ENCODE peak calls at places on chromosomes 5 and 9, in six cellular contexts. O is H54, A is B cell, S is T1000, Z is EL, E is T-helper 2 cell. Q is an unnamed sample.

GRCh38 chr9:78239506-78239905 is 3.6 kb downstream of the CEP78 start:
- DNase-seq in S (no peak), E (no peak), A (no peak), Z (peak), O (no peak), Q (peak)

GRCh38 chr5:3401635-3402034 is 194.0 kb upstream of the IRX1 start:
- DNase-seq in O (no peak), S (no peak), Z (no peak), E (no peak), A (no peak), Q (no peak)

GRCh38 chr9:135732569-135733257 is 30.7 kb downstream of the KCNT1 start:
- DNase-seq in A (no peak), Z (no peak), E (no peak), O (no peak), S (no peak), Q (no peak)

GRCh38 chr9:5321058-5321457 is 16.5 kb upstream of the RLN2 start:
- DNase-seq in O (no peak), S (no peak), Z (peak), A (no peak), E (no peak), Q (no peak)

GRCh38 chr5:14816999-14817761 is 54.4 kb downstream of the ANKH start:
- DNase-seq in S (no peak), A (no peak), O (peak), E (no peak), Z (peak), Q (no peak)

GRCh38 chr9:116193636-116194035 is 40.0 kb downstream of the PAPPA start:
- DNase-seq in S (peak), A (no peak), Z (peak), E (no peak), O (peak), Q (no peak)

GRCh38 chr5:1847056-1847455 is 35.7 kb downstream of the IRX4 start:
- DNase-seq in O (no peak), S (no peak), E (no peak), A (no peak), Z (no peak), Q (no peak)

GRCh38 chr5:139178948-139179347 is 19.2 kb downstream of the SIL1 start:
- DNase-seq in A (no peak), Z (no peak), E (no peak), O (no peak), S (no peak), Q (no peak)

GRCh38 chr9:126301985-126302603 is 24.5 kb upstream of the MVB12B start:
- DNase-seq in S (no peak), A (peak), E (no peak), O (peak), Z (peak), Q (peak)

GRCh38 chr5:93273176-93273575 is 307.8 kb downstream of the NR2F1-AS1 start:
- DNase-seq in Z (peak), E (no peak), O (peak), S (peak), A (no peak), Q (no peak)

GRCh38 chr9:129406278-129407225 is 214.3 kb downstream of the C9orf50 start:
- DNase-seq in O (no peak), Z (no peak), E (no peak), S (no peak), A (no peak), Q (no peak)

GRCh38 chr5:145198871-145199270 is 636.3 kb downstream of the PRELID2 start:
- DNase-seq in A (no peak), S (no peak), E (no peak), O (no peak), Z (peak), Q (no peak)

GRCh38 chr9:71863652-71864051 is 47.3 kb downstream of the ABHD17B start:
- DNase-seq in Z (no peak), S (no peak), O (no peak), A (no peak), E (no peak), Q (no peak)

GRCh38 chr9:976805-977360 is 428 bp downstream of the DMRT3 start:
- DNase-seq in O (no peak), Z (no peak), S (no peak), E (no peak), A (peak), Q (no peak)

GRCh38 chr5:15573594-15573993 is 73.6 kb downstream of the FBXL7 start:
- DNase-seq in Z (no peak), A (no peak), E (no peak), O (no peak), S (no peak), Q (no peak)

GRCh38 chr5:145697251-145698016 is 137.7 kb downstream of the PRELID2 start:
- DNase-seq in S (no peak), E (no peak), O (peak), A (no peak), Z (peak), Q (peak)

GRCh38 chr5:75662080-75662479 is 50.8 kb downstream of the ANKDD1B start:
- DNase-seq in O (no peak), A (no peak), E (no peak), S (no peak), Z (no peak), Q (no peak)

GRCh38 chr9:93132287-93132927 is 1.6 kb downstream of the NINJ1 start:
- DNase-seq in A (no peak), E (no peak), O (no peak), S (no peak), Z (peak), Q (no peak)

GRCh38 chr9:100129772-100130171 is 30.7 kb downstream of the INVS start:
- DNase-seq in A (no peak), S (no peak), E (no peak), O (no peak), Z (no peak), Q (no peak)

GRCh38 chr5:114118511-114118910 is 243.4 kb upstream of the KCNN2 start:
- DNase-seq in Z (no peak), S (no peak), E (no peak), A (no peak), O (no peak), Q (no peak)

GRCh38 chr5:3059488-3059887 is 308.0 kb upstream of the IRX2 start:
- DNase-seq in O (no peak), Z (no peak), A (no peak), S (no peak), E (no peak), Q (no peak)

GRCh38 chr5:39867923-39868322 is 443.1 kb upstream of the DAB2 start:
- DNase-seq in Z (no peak), E (no peak), O (no peak), A (no peak), S (no peak), Q (no peak)

GRCh38 chr9:70260007-70260443 is 1.2 kb downstream of the SMC5 start:
- DNase-seq in O (no peak), S (no peak), Z (no peak), A (no peak), E (no peak), Q (no peak)

GRCh38 chr9:95516736-95517558 is at the start of gene PTCH1:
- DNase-seq in O (no peak), Z (peak), S (no peak), A (peak), E (no peak), Q (peak)

GRCh38 chr9:70220216-70220615 is 38.6 kb upstream of the SMC5 start:
- DNase-seq in S (no peak), A (no peak), O (no peak), E (no peak), Z (peak), Q (no peak)

GRCh38 chr5:38540348-38540747 is 16.1 kb downstream of the LIFR start:
- DNase-seq in Z (no peak), E (no peak), A (no peak), O (no peak), S (no peak), Q (no peak)

GRCh38 chr9:128636024-128636390 is 20.6 kb downstream of the DYNC2I2 start:
- DNase-seq in S (no peak), A (no peak), O (peak), E (no peak), Z (peak), Q (peak)

GRCh38 chr5:56277573-56277972 is 44.4 kb upstream of the ANKRD55 start:
- DNase-seq in A (no peak), Z (no peak), E (no peak), S (no peak), O (no peak), Q (no peak)

GRCh38 chr5:154059039-154059430 is 20.3 kb downstream of the MFAP3 start:
- DNase-seq in O (no peak), E (no peak), A (no peak), Z (no peak), S (no peak), Q (no peak)

GRCh38 chr5:106417163-106417562 is 1253.6 kb downstream of the EFNA5 start:
- DNase-seq in O (no peak), Z (no peak), E (no peak), A (no peak), S (no peak), Q (no peak)

GRCh38 chr5:616342-617039 is 4.4 kb downstream of the CEP72 start:
- DNase-seq in S (no peak), O (no peak), Z (no peak), E (no peak), A (no peak), Q (peak)

GRCh38 chr9:37618817-37619216 is 26.4 kb upstream of the TOMM5 start:
- DNase-seq in E (no peak), O (peak), Z (peak), A (no peak), S (no peak), Q (no peak)

GRCh38 chr5:99614888-99615287 is 686.1 kb upstream of the CHD1 start:
- DNase-seq in S (no peak), E (no peak), A (no peak), O (no peak), Z (no peak), Q (no peak)

GRCh38 chr5:16095612-16096011 is 84.0 kb downstream of the MARCHF11 start:
- DNase-seq in Z (no peak), E (no peak), A (no peak), S (no peak), O (no peak), Q (no peak)

GRCh38 chr5:89885670-89886069 is 523.9 kb downstream of the CETN3 start:
- DNase-seq in A (no peak), E (no peak), O (no peak), S (no peak), Z (no peak), Q (no peak)

GRCh38 chr5:14263700-14264099 is 120.6 kb downstream of the TRIO start:
- DNase-seq in S (no peak), A (no peak), O (no peak), E (no peak), Z (no peak), Q (no peak)

GRCh38 chr5:66436721-66437120 is 159.5 kb upstream of the MAST4 start:
- DNase-seq in A (no peak), O (no peak), S (no peak), Z (no peak), E (no peak), Q (no peak)

GRCh38 chr5:77428033-77428432 is 64.1 kb downstream of the WDR41 start:
- DNase-seq in S (no peak), A (no peak), Z (no peak), O (no peak), E (no peak), Q (no peak)

Q was measured in Peyer's patch.